ENCODE peak calls at places on chromosomes 13 and 19, in nine cellular contexts. T, Z, Y, A, G, O, C, B and R are unnamed samples.

GRCh38 chr13:41981961-41982723 is 21.2 kb upstream of the VWA8 start:
- DNase-seq in T (no peak), Z (no peak), Y (no peak), A (no peak), G (no peak), O (no peak), C (no peak), B (no peak), R (no peak)

GRCh38 chr19:49453757-49454248 is 778 bp downstream of the ALDH16A1 start:
- DNase-seq in T (no peak), Z (no peak), Y (no peak), A (no peak), G (no peak), O (no peak), C (no peak), B (no peak), R (no peak)

GRCh38 chr19:8569066-8569761 is 8.0 kb downstream of the MYO1F start:
- DNase-seq in T (no peak), Z (no peak), Y (no peak), A (no peak), G (peak), O (no peak), C (peak), B (no peak), R (no peak)

GRCh38 chr13:81058916-81059290 is 718.0 kb upstream of the SPRY2 start:
- DNase-seq in T (no peak), Z (no peak), Y (no peak), A (no peak), G (no peak), O (no peak), C (no peak), B (no peak), R (no peak)

GRCh38 chr13:108195146-108195545 is 20.2 kb downstream of the LIG4 start:
- DNase-seq in T (no peak), Z (no peak), Y (no peak), A (no peak), G (no peak), O (no peak), C (no peak), B (no peak), R (no peak)

GRCh38 chr19:4013886-4014540 is 6.5 kb downstream of the PIAS4 start:
- DNase-seq in T (no peak), Z (no peak), Y (no peak), A (no peak), G (no peak), O (no peak), C (no peak), B (no peak), R (peak)

GRCh38 chr19:44908836-44909201 is 3.2 kb downstream of the APOE start:
- DNase-seq in T (no peak), Z (no peak), Y (no peak), A (no peak), G (no peak), O (no peak), C (no peak), B (no peak), R (no peak)

GRCh38 chr19:33413868-33414666 is 40.6 kb downstream of the CEBPG start:
- DNase-seq in T (no peak), Z (peak), Y (no peak), A (no peak), G (no peak), O (no peak), C (no peak), B (no peak), R (no peak)

GRCh38 chr13:32840840-32841713 is 175.1 kb upstream of the KL start:
- DNase-seq in T (no peak), Z (no peak), Y (no peak), A (no peak), G (no peak), O (no peak), C (peak), B (no peak), R (no peak)